ENCODE peak calls at places on chromosomes 3 and 15, in four cellular contexts. P, C, T and F are unnamed samples.

GRCh38 chr15:101124731-101125558 is 126.9 kb downstream of the CHSY1 start:
- DNase-seq in P (peak; percentile 27), C (peak; percentile 97), T (no peak), F (no peak)

GRCh38 chr3:104598848-104599501 is 767.7 kb upstream of the ALCAM start:
- DNase-seq in P (peak; percentile 23), C (no peak), T (no peak), F (no peak)

GRCh38 chr3:25292604-25293003 is 135.5 kb upstream of the RARB start:
- DNase-seq in P (no peak), C (no peak), T (no peak), F (no peak)

GRCh38 chr3:110343376-110343775 is 728.2 kb upstream of the NECTIN3 start:
- DNase-seq in P (peak; percentile 93), C (peak; percentile 32), T (no peak), F (no peak)

GRCh38 chr3:16767006-16767405 is 117.7 kb upstream of the PLCL2 start:
- DNase-seq in P (no peak), C (peak; percentile 24), T (no peak), F (no peak)

GRCh38 chr3:142976621-142977398 is 13.3 kb upstream of the PAQR9 start:
- DNase-seq in P (peak; percentile 97), C (peak; percentile 92), T (no peak), F (peak; percentile 49)

GRCh38 chr3:64909757-64910475 is 222.1 kb upstream of the ADAMTS9 start:
- DNase-seq in P (no peak), C (no peak), T (no peak), F (no peak)

GRCh38 chr3:170154569-170155143 is 26.9 kb downstream of the PHC3 start:
- DNase-seq in P (no peak), C (peak; percentile 6), T (no peak), F (no peak)

GRCh38 chr3:148711981-148712666 is 14.4 kb downstream of the AGTR1 start:
- DNase-seq in P (no peak), C (peak; percentile 69), T (no peak), F (no peak)

GRCh38 chr3:138019288-138020069 is 9.5 kb downstream of the CLDN18 start:
- DNase-seq in P (no peak), C (no peak), T (no peak), F (no peak)

GRCh38 chr3:160928183-160928718 is 172.2 kb downstream of the PPM1L start:
- DNase-seq in P (no peak), C (peak; percentile 7), T (no peak), F (no peak)

GRCh38 chr3:98971183-98971681 is 69.7 kb upstream of the DCBLD2 start:
- DNase-seq in P (peak; percentile 99), C (peak; percentile 99), T (no peak), F (no peak)

GRCh38 chr3:125194849-125195601 is 17.5 kb downstream of the SLC12A8 start:
- DNase-seq in P (no peak), C (peak; percentile 37), T (no peak), F (no peak)

GRCh38 chr15:64134322-64134829 is 17.2 kb upstream of the SNX22 start:
- DNase-seq in P (no peak), C (no peak), T (no peak), F (peak; percentile 55)

GRCh38 chr15:89368566-89369223 is 34.1 kb upstream of the POLG start:
- DNase-seq in P (no peak), C (no peak), T (no peak), F (no peak)